ENCODE peak calls at places on chromosomes 7 and 10, in eight cellular contexts. One of them, this sample, is unnamed.

GRCh38 chr10:49149881-49150280 is 16.1 kb upstream of the FAM170B start:
- DNase-seq in SK-N-SH: no peak
- DNase-seq in BE2C: no peak
- DNase-seq in psoas muscle: no peak
- DNase-seq in IMR-90: no peak
- DNase-seq in heart right ventricle: no peak
- DNase-seq in heart left ventricle: no peak
- DNase-seq in bronchial epithelial cell: no peak
- DNase-seq in this sample: no peak

GRCh38 chr10:128268015-128268722 is 141.9 kb upstream of the MKI67 start:
- DNase-seq in SK-N-SH: peak; percentile 87
- DNase-seq in BE2C: peak; percentile 75
- DNase-seq in psoas muscle: no peak
- DNase-seq in IMR-90: no peak
- DNase-seq in heart right ventricle: peak; percentile 29
- DNase-seq in heart left ventricle: no peak
- DNase-seq in bronchial epithelial cell: no peak
- DNase-seq in this sample: no peak

GRCh38 chr7:70647801-70648491 is 484.0 kb upstream of the GALNT17 start:
- DNase-seq in SK-N-SH: no peak
- DNase-seq in BE2C: no peak
- DNase-seq in psoas muscle: no peak
- DNase-seq in IMR-90: peak; percentile 80
- DNase-seq in heart right ventricle: no peak
- DNase-seq in heart left ventricle: no peak
- DNase-seq in bronchial epithelial cell: peak; percentile 94
- DNase-seq in this sample: no peak

GRCh38 chr10:95755511-95756004 is 405 bp upstream of the ENTPD1 start:
- DNase-seq in SK-N-SH: no peak
- DNase-seq in BE2C: no peak
- DNase-seq in psoas muscle: peak; percentile 18
- DNase-seq in IMR-90: no peak
- DNase-seq in heart right ventricle: no peak
- DNase-seq in heart left ventricle: peak; percentile 53
- DNase-seq in bronchial epithelial cell: no peak
- DNase-seq in this sample: no peak

GRCh38 chr10:80144302-80145131 is 12.0 kb downstream of the PLAC9 start:
- DNase-seq in SK-N-SH: peak; percentile 46
- DNase-seq in BE2C: no peak
- DNase-seq in psoas muscle: peak; percentile 45
- DNase-seq in IMR-90: no peak
- DNase-seq in heart right ventricle: no peak
- DNase-seq in heart left ventricle: no peak
- DNase-seq in bronchial epithelial cell: no peak
- DNase-seq in this sample: no peak

GRCh38 chr7:23597064-23597907 is at the start of gene CCDC126:
- DNase-seq in SK-N-SH: peak; percentile 98
- DNase-seq in BE2C: peak; percentile 96
- DNase-seq in psoas muscle: peak; percentile 94
- DNase-seq in IMR-90: peak; percentile 87
- DNase-seq in heart right ventricle: peak; percentile 94
- DNase-seq in heart left ventricle: peak; percentile 93
- DNase-seq in bronchial epithelial cell: peak; percentile 80
- DNase-seq in this sample: peak; percentile 97

GRCh38 chr7:50751136-50751535 is 31.6 kb downstream of the GRB10 start:
- DNase-seq in SK-N-SH: no peak
- DNase-seq in BE2C: no peak
- DNase-seq in psoas muscle: no peak
- DNase-seq in IMR-90: no peak
- DNase-seq in heart right ventricle: no peak
- DNase-seq in heart left ventricle: no peak
- DNase-seq in bronchial epithelial cell: no peak
- DNase-seq in this sample: no peak

GRCh38 chr7:37095122-37095521 is 353.5 kb downstream of the ELMO1 start:
- DNase-seq in SK-N-SH: no peak
- DNase-seq in BE2C: no peak
- DNase-seq in psoas muscle: no peak
- DNase-seq in IMR-90: no peak
- DNase-seq in heart right ventricle: no peak
- DNase-seq in heart left ventricle: no peak
- DNase-seq in bronchial epithelial cell: peak; percentile 27
- DNase-seq in this sample: no peak

GRCh38 chr7:44051611-44052220 is 7.2 kb downstream of the DBNL start:
- DNase-seq in SK-N-SH: no peak
- DNase-seq in BE2C: no peak
- DNase-seq in psoas muscle: no peak
- DNase-seq in IMR-90: no peak
- DNase-seq in heart right ventricle: no peak
- DNase-seq in heart left ventricle: no peak
- DNase-seq in bronchial epithelial cell: no peak
- DNase-seq in this sample: peak; percentile 26

GRCh38 chr10:58695022-58695421 is 182.3 kb downstream of the BICC1 start:
- DNase-seq in SK-N-SH: no peak
- DNase-seq in BE2C: no peak
- DNase-seq in psoas muscle: no peak
- DNase-seq in IMR-90: peak; percentile 7
- DNase-seq in heart right ventricle: no peak
- DNase-seq in heart left ventricle: no peak
- DNase-seq in bronchial epithelial cell: peak; percentile 40
- DNase-seq in this sample: no peak

GRCh38 chr7:26599982-26600381 is 264.4 kb downstream of the SKAP2 start:
- DNase-seq in SK-N-SH: no peak
- DNase-seq in BE2C: no peak
- DNase-seq in psoas muscle: no peak
- DNase-seq in IMR-90: no peak
- DNase-seq in heart right ventricle: no peak
- DNase-seq in heart left ventricle: no peak
- DNase-seq in bronchial epithelial cell: no peak
- DNase-seq in this sample: no peak

GRCh38 chr7:138158739-138159528 is 82.7 kb downstream of the AKR1D1 start:
- DNase-seq in SK-N-SH: no peak
- DNase-seq in BE2C: no peak
- DNase-seq in psoas muscle: no peak
- DNase-seq in IMR-90: no peak
- DNase-seq in heart right ventricle: no peak
- DNase-seq in heart left ventricle: no peak
- DNase-seq in bronchial epithelial cell: no peak
- DNase-seq in this sample: no peak

GRCh38 chr7:40219917-40220316 is 85.1 kb downstream of the SUGCT start:
- DNase-seq in SK-N-SH: no peak
- DNase-seq in BE2C: no peak
- DNase-seq in psoas muscle: no peak
- DNase-seq in IMR-90: peak; percentile 71
- DNase-seq in heart right ventricle: no peak
- DNase-seq in heart left ventricle: no peak
- DNase-seq in bronchial epithelial cell: peak; percentile 16
- DNase-seq in this sample: no peak

GRCh38 chr10:323651-324293 is 188.5 kb downstream of the ZMYND11 start:
- DNase-seq in SK-N-SH: no peak
- DNase-seq in BE2C: no peak
- DNase-seq in psoas muscle: peak; percentile 86
- DNase-seq in IMR-90: peak; percentile 97
- DNase-seq in heart right ventricle: peak; percentile 74
- DNase-seq in heart left ventricle: peak; percentile 51
- DNase-seq in bronchial epithelial cell: peak; percentile 91
- DNase-seq in this sample: peak; percentile 77

GRCh38 chr7:155262010-155262409 is 35.7 kb upstream of the INSIG1 start:
- DNase-seq in SK-N-SH: no peak
- DNase-seq in BE2C: no peak
- DNase-seq in psoas muscle: no peak
- DNase-seq in IMR-90: no peak
- DNase-seq in heart right ventricle: no peak
- DNase-seq in heart left ventricle: no peak
- DNase-seq in bronchial epithelial cell: no peak
- DNase-seq in this sample: no peak

GRCh38 chr7:155263051-155263450 is 34.6 kb upstream of the INSIG1 start:
- DNase-seq in SK-N-SH: no peak
- DNase-seq in BE2C: no peak
- DNase-seq in psoas muscle: no peak
- DNase-seq in IMR-90: no peak
- DNase-seq in heart right ventricle: no peak
- DNase-seq in heart left ventricle: no peak
- DNase-seq in bronchial epithelial cell: no peak
- DNase-seq in this sample: peak; percentile 51

GRCh38 chr7:155265960-155266359 is 31.7 kb upstream of the INSIG1 start:
- DNase-seq in SK-N-SH: no peak
- DNase-seq in BE2C: no peak
- DNase-seq in psoas muscle: no peak
- DNase-seq in IMR-90: no peak
- DNase-seq in heart right ventricle: no peak
- DNase-seq in heart left ventricle: no peak
- DNase-seq in bronchial epithelial cell: no peak
- DNase-seq in this sample: no peak

GRCh38 chr7:155265144-155265543 is 32.5 kb upstream of the INSIG1 start:
- DNase-seq in SK-N-SH: no peak
- DNase-seq in BE2C: no peak
- DNase-seq in psoas muscle: no peak
- DNase-seq in IMR-90: no peak
- DNase-seq in heart right ventricle: no peak
- DNase-seq in heart left ventricle: no peak
- DNase-seq in bronchial epithelial cell: no peak
- DNase-seq in this sample: no peak

DNA sequence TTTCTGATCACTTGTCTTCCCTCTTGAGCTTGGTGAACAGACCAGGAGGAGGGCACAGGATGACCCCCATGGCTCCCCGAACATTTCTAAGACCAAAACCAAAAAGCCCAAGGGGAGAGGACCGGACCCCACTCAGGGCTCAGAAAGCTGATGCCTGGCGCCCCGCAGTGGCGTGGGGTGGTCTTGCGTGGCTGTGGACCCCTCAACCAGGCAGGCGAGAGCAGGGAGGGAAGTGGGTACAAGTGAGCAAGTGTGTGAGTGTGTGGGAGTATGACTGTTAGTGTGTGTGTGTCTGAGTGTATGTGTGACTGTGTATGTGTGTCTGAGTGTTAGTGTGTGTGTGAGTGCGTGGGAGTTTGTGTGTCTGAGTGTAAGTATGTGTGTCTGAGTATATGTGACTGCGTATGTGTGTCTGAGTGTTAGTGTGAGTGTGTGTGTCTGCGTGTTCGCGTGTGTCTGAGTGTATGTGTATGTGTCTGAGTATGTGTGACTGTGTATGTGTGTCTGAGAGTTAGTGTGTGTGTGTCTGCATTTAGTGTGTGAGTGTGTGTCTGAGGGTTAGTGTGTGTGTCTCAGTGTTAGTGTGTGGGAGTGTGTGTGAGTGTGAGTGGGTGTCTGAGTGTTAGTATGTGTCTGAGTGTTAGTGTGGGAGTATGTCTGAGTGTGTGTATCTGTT is 34.0 kb upstream of the INSIG1 start:
- DNase-seq in SK-N-SH: peak; percentile 65
- DNase-seq in BE2C: no peak
- DNase-seq in psoas muscle: no peak
- DNase-seq in IMR-90: no peak
- DNase-seq in heart right ventricle: no peak
- DNase-seq in heart left ventricle: no peak
- DNase-seq in bronchial epithelial cell: no peak
- DNase-seq in this sample: no peak
- TF ChIP-seq CTCF in SK-N-SH: peak; percentile 33
- TF ChIP-seq CTCF in BE2C: peak; percentile 36
- TF ChIP-seq CTCF in psoas muscle: no peak
- TF ChIP-seq CTCF in IMR-90: no peak
- TF ChIP-seq CTCF in heart right ventricle: no peak
- TF ChIP-seq CTCF in heart left ventricle: no peak
- TF ChIP-seq CTCF in bronchial epithelial cell: no peak
- TF ChIP-seq CTCF in this sample: no peak

DNA sequence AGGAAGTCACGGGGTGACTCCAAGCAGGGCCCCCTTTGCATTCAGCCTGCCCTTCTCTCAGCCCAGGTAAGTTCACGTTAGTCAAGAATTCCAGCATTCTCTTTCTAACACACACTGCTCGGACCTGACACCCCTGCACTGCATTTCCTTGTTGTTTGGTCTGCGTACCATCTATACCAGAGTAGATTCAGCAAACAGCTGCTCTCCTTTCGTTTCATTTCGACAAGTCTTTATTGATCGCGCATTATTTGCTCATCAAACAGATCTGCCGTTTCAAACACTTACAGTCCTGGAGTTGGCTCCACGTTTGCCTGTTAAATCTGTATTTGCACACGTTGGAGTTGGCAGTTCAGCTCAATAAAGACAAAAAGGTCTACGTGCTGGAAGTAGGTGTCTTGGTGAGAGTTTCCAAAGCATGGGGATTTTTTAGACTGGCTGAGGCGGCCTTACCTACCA is 495.1 kb downstream of the RPS24 start:
- DNase-seq in SK-N-SH: no peak
- DNase-seq in BE2C: no peak
- DNase-seq in psoas muscle: no peak
- DNase-seq in IMR-90: no peak
- DNase-seq in heart right ventricle: no peak
- DNase-seq in heart left ventricle: no peak
- DNase-seq in bronchial epithelial cell: no peak
- DNase-seq in this sample: no peak
- H3K27me3 ChIP-seq in SK-N-SH: no peaks in the 10 kb centered on the region
- H3K27me3 ChIP-seq in BE2C: no peaks in the 10 kb centered on the region
- H3K27me3 ChIP-seq in psoas muscle: no peaks in the 10 kb centered on the region
- H3K27me3 ChIP-seq in IMR-90: peaks cover 6% of the 10 kb centered on the region
- H3K27me3 ChIP-seq in heart right ventricle: no peaks in the 10 kb centered on the region
- H3K27me3 ChIP-seq in heart left ventricle: no peaks in the 10 kb centered on the region
- H3K27me3 ChIP-seq in bronchial epithelial cell: peaks cover 2% of the 10 kb centered on the region
- H3K27me3 ChIP-seq in this sample: no peaks in the 10 kb centered on the region

GRCh38 chr10:76456190-76456589 is 1024.8 kb downstream of the LRMDA start:
- DNase-seq in SK-N-SH: no peak
- DNase-seq in BE2C: no peak
- DNase-seq in psoas muscle: no peak
- DNase-seq in IMR-90: no peak
- DNase-seq in heart right ventricle: no peak
- DNase-seq in heart left ventricle: peak; percentile 18
- DNase-seq in bronchial epithelial cell: peak; percentile 24
- DNase-seq in this sample: no peak
- TF ChIP-seq CTCF in SK-N-SH: no peak
- TF ChIP-seq CTCF in BE2C: no peak
- TF ChIP-seq CTCF in psoas muscle: no peak
- TF ChIP-seq CTCF in IMR-90: no peak
- TF ChIP-seq CTCF in heart right ventricle: no peak
- TF ChIP-seq CTCF in heart left ventricle: no peak
- TF ChIP-seq CTCF in bronchial epithelial cell: no peak
- TF ChIP-seq CTCF in this sample: no peak

DNA sequence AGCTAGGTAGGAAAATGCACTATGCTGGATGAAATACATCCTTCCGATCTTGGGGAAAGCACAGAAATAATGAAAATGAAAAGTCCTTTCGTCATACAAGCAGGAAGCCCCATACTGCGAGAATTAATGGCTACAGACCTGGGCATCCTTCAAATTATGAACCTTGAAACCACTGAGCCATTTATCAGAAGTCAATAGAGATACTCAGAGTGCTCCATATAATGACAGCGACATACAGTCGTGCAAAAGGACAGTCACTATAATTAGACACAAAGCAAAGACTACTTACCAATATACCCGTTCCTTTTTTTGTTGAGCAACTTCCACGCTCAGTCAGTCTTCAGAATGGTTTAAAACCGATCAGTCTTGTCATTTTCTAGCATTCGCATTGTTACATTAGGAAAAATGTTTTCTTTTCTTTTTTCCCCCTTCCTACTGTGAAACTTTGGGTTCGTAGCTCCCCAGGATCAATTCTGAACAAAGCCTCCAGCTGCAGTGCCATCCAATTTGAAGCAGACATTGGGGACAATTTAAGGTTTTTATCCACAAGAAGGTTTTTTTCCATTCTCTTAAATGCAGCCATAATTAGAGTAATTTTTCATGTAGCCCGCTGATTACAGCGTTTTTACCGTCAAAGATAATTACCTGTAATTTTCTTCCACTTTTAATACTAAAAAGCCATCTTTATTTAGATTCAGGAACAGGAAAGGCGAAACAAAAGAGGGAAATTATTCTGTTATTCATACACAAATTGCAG is 6.4 kb downstream of the DLX6 start:
- DNase-seq in SK-N-SH: no peak
- DNase-seq in BE2C: no peak
- DNase-seq in psoas muscle: no peak
- DNase-seq in IMR-90: no peak
- DNase-seq in heart right ventricle: no peak
- DNase-seq in heart left ventricle: no peak
- DNase-seq in bronchial epithelial cell: no peak
- DNase-seq in this sample: no peak
- H3K27me3 ChIP-seq in SK-N-SH: peaks cover 34% of the 10 kb centered on the region
- H3K27me3 ChIP-seq in BE2C: no peaks in the 10 kb centered on the region
- H3K27me3 ChIP-seq in psoas muscle: peaks cover 99% of the 10 kb centered on the region
- H3K27me3 ChIP-seq in IMR-90: peaks cover 63% of the 10 kb centered on the region
- H3K27me3 ChIP-seq in heart right ventricle: peaks cover 98% of the 10 kb centered on the region
- H3K27me3 ChIP-seq in heart left ventricle: peaks cover 86% of the 10 kb centered on the region
- H3K27me3 ChIP-seq in bronchial epithelial cell: peaks cover 73% of the 10 kb centered on the region
- H3K27me3 ChIP-seq in this sample: peaks cover 96% of the 10 kb centered on the region